ENCODE peak calls at places on chromosomes 12 and 14, in six cellular contexts. O is activated naive CD4-positive, alpha-beta T cell treated with anti-CD3 and anti-CD28 coated beads, Interleukin-2, amount 50 U/mL, for 72 hours; N is gastrocnemius medialis; W is heart left ventricle; C is naive thymus-derived CD8-positive, alpha-beta T cell; J is Right ventricle myocardium inferior. X is an unnamed sample.

GRCh38 chr14:99706121-99706900 is 22.2 kb downstream of the CYP46A1 start:
- ATAC-seq in O (no peak), N (no peak), W (no peak), C (no peak), J (no peak), X (no peak)

GRCh38 chr12:113932411-113933196 is 33.5 kb downstream of the RBM19 start:
- ATAC-seq in O (no peak), N (no peak), W (no peak), C (no peak), J (peak), X (peak)

GRCh38 chr12:46515829-46516228 is 143.3 kb upstream of the SLC38A2 start:
- ATAC-seq in O (no peak), N (no peak), W (peak), C (no peak), J (peak), X (no peak)

GRCh38 chr12:29743801-29744200 is 39.9 kb downstream of the TMTC1 start:
- ATAC-seq in O (no peak), N (peak), W (peak), C (no peak), J (peak), X (no peak)

GRCh38 chr12:51335931-51336330 is 10.5 kb downstream of the CELA1 start:
- ATAC-seq in O (no peak), N (no peak), W (no peak), C (no peak), J (no peak), X (no peak)

GRCh38 chr12:118015944-118016343 is 559 bp upstream of the RFC5 start:
- ATAC-seq in O (no peak), N (peak), W (no peak), C (no peak), J (no peak), X (no peak)

GRCh38 chr12:70757830-70758493 is 120.7 kb upstream of the PTPRB start:
- ATAC-seq in O (no peak), N (no peak), W (no peak), C (no peak), J (no peak), X (no peak)

GRCh38 chr12:45166056-45166455 is 49.8 kb upstream of the ANO6 start:
- ATAC-seq in O (no peak), N (peak), W (peak), C (no peak), J (no peak), X (no peak)

GRCh38 chr12:52057958-52058576 is 6.8 kb downstream of the NR4A1 start:
- ATAC-seq in O (no peak), N (no peak), W (no peak), C (no peak), J (no peak), X (no peak)

GRCh38 chr12:43832506-43833168 is 3.2 kb upstream of the TMEM117 start:
- ATAC-seq in O (no peak), N (no peak), W (no peak), C (peak), J (no peak), X (no peak)

GRCh38 chr14:20493634-20494033 is 11.7 kb upstream of the RNASE10 start:
- ATAC-seq in O (no peak), N (no peak), W (peak), C (no peak), J (peak), X (peak)

GRCh38 chr12:118126119-118126757 is 9.7 kb upstream of the PEBP1 start:
- ATAC-seq in O (no peak), N (peak), W (peak), C (no peak), J (peak), X (no peak)

GRCh38 chr12:120125792-120126634 is 9.5 kb upstream of the RAB35 start:
- ATAC-seq in O (peak), N (peak), W (no peak), C (no peak), J (no peak), X (peak)

GRCh38 chr12:131747771-131748170 is 36.9 kb downstream of the SFSWAP start:
- ATAC-seq in O (no peak), N (no peak), W (no peak), C (no peak), J (no peak), X (no peak)

GRCh38 chr14:54427914-54428313 is 13.3 kb downstream of the CNIH1 start:
- ATAC-seq in O (no peak), N (no peak), W (peak), C (no peak), J (peak), X (no peak)

GRCh38 chr12:85138833-85139232 is 102.7 kb downstream of the LRRIQ1 start:
- ATAC-seq in O (no peak), N (no peak), W (no peak), C (no peak), J (no peak), X (no peak)

GRCh38 chr14:102171173-102172020 is 31.7 kb downstream of the WDR20 start:
- ATAC-seq in O (peak), N (no peak), W (peak), C (no peak), J (no peak), X (no peak)

GRCh38 chr12:94169966-94170689 is 21.8 kb downstream of the PLXNC1 start:
- ATAC-seq in O (peak), N (no peak), W (no peak), C (no peak), J (no peak), X (no peak)

GRCh38 chr12:2397356-2398045 is 344.7 kb downstream of the CACNA1C start:
- ATAC-seq in O (no peak), N (no peak), W (peak), C (no peak), J (no peak), X (no peak)

GRCh38 chr14:46058964-46059580 is 592.5 kb downstream of the RPL10L start:
- ATAC-seq in O (no peak), N (no peak), W (no peak), C (no peak), J (no peak), X (no peak)

GRCh38 chr12:15756822-15757221 is 32.4 kb downstream of the EPS8 start:
- ATAC-seq in O (no peak), N (no peak), W (no peak), C (no peak), J (no peak), X (no peak)

GRCh38 chr12:46453428-46453827 is 80.9 kb upstream of the SLC38A2 start:
- ATAC-seq in O (no peak), N (no peak), W (no peak), C (no peak), J (no peak), X (no peak)

GRCh38 chr14:38255673-38256357 is at the start of gene CLEC14A:
- ATAC-seq in O (peak), N (peak), W (peak), C (peak), J (peak), X (peak)

GRCh38 chr14:71130491-71131179 is 223.4 kb downstream of the PCNX1 start:
- ATAC-seq in O (peak), N (no peak), W (peak), C (peak), J (no peak), X (no peak)

GRCh38 chr14:40362856-40363255 is 930.6 kb upstream of the FBXO33 start:
- ATAC-seq in O (no peak), N (no peak), W (no peak), C (no peak), J (no peak), X (no peak)

GRCh38 chr12:111992464-111992863 is 20.5 kb downstream of the TMEM116 start:
- ATAC-seq in O (peak), N (no peak), W (no peak), C (no peak), J (no peak), X (no peak)

GRCh38 chr12:15601210-15601800 is 187.9 kb downstream of the EPS8 start:
- ATAC-seq in O (peak), N (no peak), W (no peak), C (no peak), J (no peak), X (no peak)

GRCh38 chr14:75607842-75608640 is 29.6 kb downstream of the FLVCR2 start:
- ATAC-seq in O (no peak), N (no peak), W (no peak), C (no peak), J (no peak), X (no peak)

GRCh38 chr14:75549169-75549568 is 26.9 kb downstream of the BATF start:
- ATAC-seq in O (peak), N (no peak), W (no peak), C (no peak), J (no peak), X (no peak)

GRCh38 chr12:50776749-50777728 is 13.1 kb downstream of the ATF1 start:
- ATAC-seq in O (no peak), N (no peak), W (no peak), C (no peak), J (no peak), X (no peak)

GRCh38 chr12:103858953-103859601 is 18.0 kb upstream of the NT5DC3 start:
- ATAC-seq in O (no peak), N (peak), W (peak), C (no peak), J (peak), X (peak)

GRCh38 chr14:50047274-50047676 is 69.1 kb downstream of the VCPKMT start:
- ATAC-seq in O (no peak), N (peak), W (peak), C (no peak), J (peak), X (no peak)

X was measured in gastroesophageal sphincter.